ENCODE peak calls at places on chromosomes 11 and 22, in ten cellular contexts. M is GM12891, D is stomach, H is SK-N-SH, K is HCT116, N is spleen, S is HL-60, O is GM12878, E is transverse colon, I is sigmoid colon. Y is an unnamed sample.

GRCh38 chr11:3639841-3640240 is 2.0 kb downstream of the ART5 start:
- DNase-seq in M (no peak), D (no peak), H (no peak), K (no peak), N (no peak), S (no peak), O (no peak), E (no peak), I (no peak), Y (no peak)

GRCh38 chr11:131430466-131431176 is 60.2 kb downstream of the NTM start:
- DNase-seq in M (no peak), D (no peak), H (peak; percentile 46), K (no peak), N (no peak), S (peak; percentile 13), O (no peak), E (no peak), I (no peak), Y (no peak)

GRCh38 chr11:64181506-64182411 is 4.2 kb upstream of the STIP1 start:
- DNase-seq in M (peak; percentile 42), D (peak; percentile 93), H (peak; percentile 88), K (peak; percentile 72), N (peak; percentile 90), S (peak; percentile 80), O (no peak), E (peak; percentile 93), I (peak; percentile 98), Y (peak; percentile 87)

GRCh38 chr22:36940676-36941075 is 27.2 kb downstream of the CSF2RB start:
- DNase-seq in M (no peak), D (no peak), H (no peak), K (no peak), N (no peak), S (no peak), O (peak; percentile 69), E (peak; percentile 34), I (no peak), Y (no peak)

GRCh38 chr11:34238533-34238932 is 119.3 kb downstream of the ABTB2 start:
- DNase-seq in M (no peak), D (no peak), H (no peak), K (no peak), N (no peak), S (no peak), O (no peak), E (no peak), I (no peak), Y (no peak)

GRCh38 chr11:108340958-108341357 is 118.1 kb downstream of the ATM start:
- DNase-seq in M (no peak), D (no peak), H (no peak), K (peak; percentile 55), N (no peak), S (no peak), O (no peak), E (no peak), I (no peak), Y (peak; percentile 24)

GRCh38 chr11:123616505-123617198 is 37.8 kb downstream of the SCN3B start:
- DNase-seq in M (no peak), D (no peak), H (peak; percentile 67), K (no peak), N (no peak), S (no peak), O (no peak), E (peak; percentile 13), I (peak; percentile 85), Y (no peak)

GRCh38 chr22:49193901-49194465 is 633.7 kb downstream of the BRD1 start:
- DNase-seq in M (no peak), D (no peak), H (no peak), K (no peak), N (peak; percentile 50), S (no peak), O (no peak), E (no peak), I (no peak), Y (no peak)

GRCh38 chr11:13972958-13973357 is 10.4 kb downstream of the SPON1 start:
- DNase-seq in M (no peak), D (no peak), H (no peak), K (no peak), N (no peak), S (no peak), O (no peak), E (no peak), I (no peak), Y (no peak)

GRCh38 chr11:13970986-13971385 is 8.5 kb downstream of the SPON1 start:
- DNase-seq in M (no peak), D (peak; percentile 42), H (peak; percentile 64), K (peak; percentile 24), N (no peak), S (no peak), O (no peak), E (peak; percentile 69), I (no peak), Y (no peak)

GRCh38 chr11:13966486-13966885 is 4.0 kb downstream of the SPON1 start:
- DNase-seq in M (no peak), D (no peak), H (no peak), K (no peak), N (no peak), S (no peak), O (no peak), E (no peak), I (no peak), Y (no peak)

DNA sequence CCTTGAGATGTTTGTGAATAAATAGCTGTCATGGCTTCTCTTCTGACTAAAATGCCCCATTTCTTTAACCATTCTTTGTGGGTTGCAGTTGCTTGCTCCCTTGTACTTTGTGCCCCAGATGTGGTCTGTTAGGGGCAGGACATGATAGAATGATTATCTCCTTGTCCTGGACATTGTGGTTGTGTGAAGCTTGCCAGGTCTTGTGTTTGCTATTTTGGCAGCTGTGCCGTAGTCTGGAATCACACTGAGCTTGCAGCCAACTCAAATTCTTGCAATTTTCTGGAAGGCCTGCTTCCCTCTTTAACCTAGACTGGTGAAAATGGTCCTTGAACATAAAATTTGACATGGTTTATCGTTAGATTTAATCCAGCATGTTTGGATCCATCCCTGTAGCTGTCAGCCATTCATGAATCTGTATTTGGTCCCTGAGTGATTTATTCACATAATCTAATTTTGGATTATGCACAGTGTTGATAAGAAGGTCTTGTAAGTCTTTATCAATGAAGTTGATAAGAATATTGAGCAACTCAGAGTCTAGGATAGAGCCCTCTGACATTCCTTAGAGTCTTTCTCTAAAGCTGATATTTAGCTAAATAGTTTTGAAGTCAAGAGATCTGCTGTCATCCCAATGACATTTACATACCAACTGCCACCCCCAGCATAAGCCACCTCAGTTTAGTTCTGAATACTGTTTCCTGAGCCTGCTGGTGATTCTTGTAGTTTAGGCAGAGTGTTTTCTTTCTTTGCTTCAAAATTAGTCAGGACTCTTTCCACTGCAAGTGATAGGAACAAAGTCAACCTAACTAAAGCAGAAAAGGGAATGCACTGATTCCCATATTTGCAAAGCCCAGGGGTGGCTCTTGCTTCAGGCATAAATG is 9.7 kb downstream of the SPON1 start:
- DNase-seq in M (no peak), D (no peak), H (no peak), K (no peak), N (no peak), S (no peak), O (no peak), E (no peak), I (no peak), Y (no peak)
- TF ChIP-seq POLR2AphosphoS5 in M (no peak), D (no peak), H (no peak), K (no peak), N (no peak), S (no peak), O (no peak), E (no peak), I (no peak), Y (no peak)

GRCh38 chr11:83127309-83127636 is 29.7 kb upstream of the PCF11 start:
- DNase-seq in M (no peak), D (no peak), H (no peak), K (no peak), N (no peak), S (no peak), O (no peak), E (no peak), I (no peak), Y (no peak)

GRCh38 chr11:83132191-83132590 is 24.7 kb upstream of the PCF11 start:
- DNase-seq in M (no peak), D (no peak), H (no peak), K (no peak), N (no peak), S (no peak), O (no peak), E (no peak), I (no peak), Y (no peak)
- TF ChIP-seq POLR2AphosphoS5 in M (no peak), D (no peak), H (no peak), K (no peak), N (no peak), S (no peak), O (no peak), E (no peak), I (no peak), Y (no peak)

DNA sequence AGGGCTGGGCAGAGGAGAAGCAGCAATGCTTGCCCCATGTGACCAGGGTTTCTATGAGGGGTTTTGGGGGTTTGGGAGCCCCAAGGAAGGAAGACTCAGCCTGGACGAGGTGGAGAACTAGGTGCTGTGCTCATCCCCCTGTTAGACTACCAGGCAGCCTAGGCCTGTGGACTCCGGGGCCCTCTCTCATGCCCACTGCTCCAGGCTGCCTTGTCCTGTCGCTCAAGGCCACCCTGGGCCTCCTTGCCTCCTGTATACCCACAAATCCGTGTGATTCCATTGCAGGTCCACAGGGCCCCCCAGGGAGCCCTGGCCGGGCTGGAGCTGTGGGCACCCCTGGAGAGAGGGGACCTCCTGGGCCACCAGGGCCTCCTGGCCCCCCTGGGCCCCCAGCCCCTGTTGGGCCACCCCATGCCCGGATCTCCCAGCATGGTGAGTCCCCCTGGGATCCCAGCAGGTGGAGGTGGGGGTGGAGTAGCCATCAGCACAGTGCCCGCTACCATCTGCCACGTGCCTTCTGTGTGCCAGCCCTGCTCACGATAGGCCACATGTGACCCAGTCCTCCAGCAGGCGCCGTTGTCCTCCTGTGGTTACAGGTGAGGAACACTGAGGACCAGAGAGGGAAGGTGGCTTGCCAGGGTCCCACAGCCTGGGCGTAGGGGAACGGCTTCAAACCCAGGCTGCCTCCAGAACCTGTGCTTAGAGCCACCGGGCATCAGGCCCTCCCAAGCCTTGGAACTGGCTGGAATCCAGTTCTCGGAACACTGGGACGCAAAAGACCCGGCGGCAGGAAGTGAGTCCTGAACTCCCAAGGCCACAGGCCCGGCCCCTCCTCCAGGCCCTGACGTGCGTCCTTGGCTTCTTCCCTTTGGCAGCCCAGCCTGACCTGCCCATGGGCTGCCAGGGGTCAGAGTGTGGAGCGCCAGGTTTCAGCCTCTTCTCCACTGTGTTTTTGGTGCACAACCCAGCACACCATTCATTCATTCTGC is 26.6 kb downstream of the EMID1 start:
- DNase-seq in M (peak; percentile 11), D (peak; percentile 50), H (peak; percentile 20), K (no peak), N (peak; percentile 88), S (no peak), O (no peak), E (no peak), I (peak; percentile 76), Y (no peak)
- TF ChIP-seq POLR2AphosphoS5 in M (no peak), D (no peak), H (no peak), K (no peak), N (peak; percentile 90), S (no peak), O (no peak), E (no peak), I (no peak), Y (no peak)

DNA sequence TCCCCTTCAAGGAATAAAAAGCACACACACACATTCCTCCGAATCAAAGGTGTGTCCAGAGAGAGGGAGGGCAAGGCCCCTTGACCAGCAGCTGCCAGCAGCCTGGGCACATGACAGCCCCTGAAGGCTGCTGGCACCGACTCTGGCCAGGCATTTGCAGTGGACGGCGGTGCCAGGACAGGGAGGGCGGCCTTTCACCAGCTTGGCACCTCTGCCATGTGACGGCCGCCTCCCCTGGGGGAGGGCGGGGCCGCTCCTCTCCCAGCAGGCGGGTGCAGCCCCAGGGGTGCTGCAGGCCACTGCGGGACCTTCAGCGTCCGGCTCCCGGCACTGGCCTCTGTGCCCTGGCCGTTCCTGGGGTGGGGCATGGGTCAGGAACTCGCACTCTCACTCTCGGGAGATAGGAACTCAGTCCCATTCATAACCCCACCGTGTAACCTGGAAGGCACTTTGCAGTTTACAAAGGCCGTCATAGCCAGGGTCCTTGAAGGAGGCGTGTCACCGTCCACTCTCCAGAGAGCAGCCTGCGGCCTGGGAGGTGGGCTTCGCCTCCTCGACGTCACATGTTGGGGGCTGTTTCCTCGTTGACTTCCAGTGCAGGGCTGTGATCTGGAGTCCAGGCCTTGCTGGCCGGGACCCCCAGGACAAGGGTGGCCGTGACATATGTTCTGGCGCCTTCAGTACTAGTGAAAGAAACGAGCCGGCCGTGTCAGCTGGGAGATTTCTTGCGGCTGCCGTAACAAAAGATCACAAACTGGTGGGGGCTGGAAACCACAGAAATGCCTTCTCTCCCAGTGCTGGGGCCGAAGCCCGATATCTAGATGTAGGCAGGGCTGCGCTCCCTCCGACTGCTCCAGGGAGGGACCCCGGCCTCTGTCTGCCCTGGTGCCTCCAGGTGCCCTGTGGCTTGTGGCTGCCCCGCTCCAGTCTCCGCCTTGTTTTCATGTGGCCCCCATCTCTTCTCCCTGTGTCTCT is 39.9 kb upstream of the SMIM38 start:
- DNase-seq in M (no peak), D (peak; percentile 95), H (no peak), K (no peak), N (peak; percentile 61), S (no peak), O (no peak), E (peak; percentile 43), I (no peak), Y (no peak)
- TF ChIP-seq POLR2AphosphoS5 in M (no peak), D (peak; percentile 78), H (no peak), K (no peak), N (no peak), S (no peak), O (no peak), E (no peak), I (no peak), Y (no peak)

Y was measured in K562.